ENCODE peak calls at places on chromosomes 4 and X, in six cellular contexts. One of them, this sample, is unnamed.
A peak's percentile ranks its signal among the peaks of the same experiment; 100 is the strongest.

GRCh38 chr4:76620723-76621463 is 185.9 kb downstream of the SHROOM3 start:
- DNase-seq in uterus: no peak
- DNase-seq in ELF-1: no peak
- DNase-seq in AG04450: no peak
- DNase-seq in fibroblast of the aortic adventitia: no peak
- DNase-seq in NCI-H146: peak; percentile 44
- DNase-seq in this sample: no peak

GRCh38 chrX:50100188-50100587 is 100.6 kb downstream of the AKAP4 start:
- DNase-seq in uterus: peak; percentile 19
- DNase-seq in ELF-1: peak; percentile 63
- DNase-seq in AG04450: no peak
- DNase-seq in fibroblast of the aortic adventitia: peak; percentile 17
- DNase-seq in NCI-H146: no peak
- DNase-seq in this sample: no peak

GRCh38 chrX:120517936-120518335 is 42.8 kb downstream of the CUL4B start:
- DNase-seq in uterus: no peak
- DNase-seq in ELF-1: no peak
- DNase-seq in AG04450: peak; percentile 21
- DNase-seq in fibroblast of the aortic adventitia: peak; percentile 69
- DNase-seq in NCI-H146: no peak
- DNase-seq in this sample: no peak

GRCh38 chr4:111323496-111323895 is 700.6 kb upstream of the PITX2 start:
- DNase-seq in uterus: no peak
- DNase-seq in ELF-1: no peak
- DNase-seq in AG04450: peak; percentile 21
- DNase-seq in fibroblast of the aortic adventitia: peak; percentile 81
- DNase-seq in NCI-H146: no peak
- DNase-seq in this sample: no peak

GRCh38 chr4:83771113-83771705 is 235.3 kb downstream of the GPAT3 start:
- DNase-seq in uterus: no peak
- DNase-seq in ELF-1: peak; percentile 63
- DNase-seq in AG04450: peak; percentile 15
- DNase-seq in fibroblast of the aortic adventitia: peak; percentile 74
- DNase-seq in NCI-H146: peak; percentile 0
- DNase-seq in this sample: peak; percentile 28

GRCh38 chrX:56569378-56570061 is 6.1 kb downstream of the UBQLN2 start:
- DNase-seq in uterus: no peak
- DNase-seq in ELF-1: no peak
- DNase-seq in AG04450: no peak
- DNase-seq in fibroblast of the aortic adventitia: no peak
- DNase-seq in NCI-H146: no peak
- DNase-seq in this sample: no peak

GRCh38 chr4:32025840-32026459 is 1305.8 kb downstream of the PCDH7 start:
- DNase-seq in uterus: no peak
- DNase-seq in ELF-1: peak; percentile 4
- DNase-seq in AG04450: no peak
- DNase-seq in fibroblast of the aortic adventitia: peak; percentile 30
- DNase-seq in NCI-H146: peak; percentile 38
- DNase-seq in this sample: peak; percentile 17

GRCh38 chrX:44915361-44915868 is 42.4 kb downstream of the KDM6A start:
- DNase-seq in uterus: no peak
- DNase-seq in ELF-1: no peak
- DNase-seq in AG04450: no peak
- DNase-seq in fibroblast of the aortic adventitia: peak; percentile 46
- DNase-seq in NCI-H146: peak; percentile 74
- DNase-seq in this sample: no peak

GRCh38 chrX:103629295-103630170 is 758 bp downstream of the TCEAL1 start:
- DNase-seq in uterus: peak; percentile 80
- DNase-seq in ELF-1: peak; percentile 87
- DNase-seq in AG04450: peak; percentile 20
- DNase-seq in fibroblast of the aortic adventitia: peak; percentile 65
- DNase-seq in NCI-H146: peak; percentile 71
- DNase-seq in this sample: no peak

GRCh38 chr4:123107444-123108252 is 185.3 kb upstream of the NUDT6 start:
- DNase-seq in uterus: no peak
- DNase-seq in ELF-1: no peak
- DNase-seq in AG04450: no peak
- DNase-seq in fibroblast of the aortic adventitia: no peak
- DNase-seq in NCI-H146: no peak
- DNase-seq in this sample: no peak

GRCh38 chr4:88043586-88044340 is 36.3 kb downstream of the PKD2 start:
- DNase-seq in uterus: no peak
- DNase-seq in ELF-1: no peak
- DNase-seq in AG04450: no peak
- DNase-seq in fibroblast of the aortic adventitia: no peak
- DNase-seq in NCI-H146: no peak
- DNase-seq in this sample: no peak

GRCh38 chr4:40514409-40515025 is 115.1 kb downstream of the RBM47 start:
- DNase-seq in uterus: no peak
- DNase-seq in ELF-1: peak; percentile 8
- DNase-seq in AG04450: no peak
- DNase-seq in fibroblast of the aortic adventitia: no peak
- DNase-seq in NCI-H146: peak; percentile 9
- DNase-seq in this sample: no peak

GRCh38 chrX:119238557-119238956 is 2.5 kb downstream of the PGRMC1 start:
- DNase-seq in uterus: no peak
- DNase-seq in ELF-1: no peak
- DNase-seq in AG04450: no peak
- DNase-seq in fibroblast of the aortic adventitia: peak; percentile 12
- DNase-seq in NCI-H146: no peak
- DNase-seq in this sample: no peak

GRCh38 chrX:111407948-111408347 is 4.0 kb downstream of the DCX start:
- DNase-seq in uterus: no peak
- DNase-seq in ELF-1: no peak
- DNase-seq in AG04450: no peak
- DNase-seq in fibroblast of the aortic adventitia: no peak
- DNase-seq in NCI-H146: no peak
- DNase-seq in this sample: no peak

GRCh38 chr4:39587881-39588280 is 50.8 kb downstream of the SMIM14 start:
- DNase-seq in uterus: no peak
- DNase-seq in ELF-1: no peak
- DNase-seq in AG04450: peak; percentile 38
- DNase-seq in fibroblast of the aortic adventitia: peak; percentile 65
- DNase-seq in NCI-H146: no peak
- DNase-seq in this sample: no peak

GRCh38 chrX:17633546-17633945 is 103.7 kb upstream of the SCML1 start:
- DNase-seq in uterus: no peak
- DNase-seq in ELF-1: no peak
- DNase-seq in AG04450: no peak
- DNase-seq in fibroblast of the aortic adventitia: no peak
- DNase-seq in NCI-H146: peak; percentile 23
- DNase-seq in this sample: no peak

GRCh38 chrX:134546187-134546586 is 86.2 kb downstream of the HPRT1 start:
- DNase-seq in uterus: no peak
- DNase-seq in ELF-1: no peak
- DNase-seq in AG04450: no peak
- DNase-seq in fibroblast of the aortic adventitia: no peak
- DNase-seq in NCI-H146: no peak
- DNase-seq in this sample: no peak

GRCh38 chr4:110411599-110412011 is 64.3 kb upstream of the ENPEP start:
- DNase-seq in uterus: no peak
- DNase-seq in ELF-1: peak; percentile 82
- DNase-seq in AG04450: no peak
- DNase-seq in fibroblast of the aortic adventitia: no peak
- DNase-seq in NCI-H146: no peak
- DNase-seq in this sample: peak; percentile 73

GRCh38 chr4:146943691-146944375 is 1.8 kb downstream of the TTC29 start:
- DNase-seq in uterus: no peak
- DNase-seq in ELF-1: peak; percentile 85
- DNase-seq in AG04450: no peak
- DNase-seq in fibroblast of the aortic adventitia: no peak
- DNase-seq in NCI-H146: no peak
- DNase-seq in this sample: no peak

GRCh38 chr4:38677466-38677865 is 13.5 kb downstream of the KLF3 start:
- DNase-seq in uterus: no peak
- DNase-seq in ELF-1: no peak
- DNase-seq in AG04450: no peak
- DNase-seq in fibroblast of the aortic adventitia: no peak
- DNase-seq in NCI-H146: no peak
- DNase-seq in this sample: no peak

GRCh38 chrX:15471016-15471415 is 22.1 kb downstream of the PIR start:
- DNase-seq in uterus: peak; percentile 66
- DNase-seq in ELF-1: peak; percentile 77
- DNase-seq in AG04450: no peak
- DNase-seq in fibroblast of the aortic adventitia: peak; percentile 77
- DNase-seq in NCI-H146: peak; percentile 43
- DNase-seq in this sample: no peak

GRCh38 chr4:7101692-7102515 is 34.0 kb upstream of the GRPEL1 start:
- DNase-seq in uterus: peak; percentile 78
- DNase-seq in ELF-1: peak; percentile 90
- DNase-seq in AG04450: peak; percentile 24
- DNase-seq in fibroblast of the aortic adventitia: peak; percentile 59
- DNase-seq in NCI-H146: peak; percentile 57
- DNase-seq in this sample: no peak

GRCh38 chr4:152073738-152074137 is 312.9 kb upstream of the GATB start:
- DNase-seq in uterus: no peak
- DNase-seq in ELF-1: no peak
- DNase-seq in AG04450: no peak
- DNase-seq in fibroblast of the aortic adventitia: peak; percentile 20
- DNase-seq in NCI-H146: no peak
- DNase-seq in this sample: no peak

GRCh38 chr4:64144994-64145393 is 264.3 kb downstream of the TECRL start:
- DNase-seq in uterus: peak; percentile 33
- DNase-seq in ELF-1: no peak
- DNase-seq in AG04450: no peak
- DNase-seq in fibroblast of the aortic adventitia: no peak
- DNase-seq in NCI-H146: peak; percentile 19
- DNase-seq in this sample: no peak

GRCh38 chr4:109979932-109980717 is 67.4 kb downstream of the EGF start:
- DNase-seq in uterus: no peak
- DNase-seq in ELF-1: no peak
- DNase-seq in AG04450: peak; percentile 16
- DNase-seq in fibroblast of the aortic adventitia: peak; percentile 17
- DNase-seq in NCI-H146: no peak
- DNase-seq in this sample: no peak